ENCODE peak calls at places on chromosome X, in five cellular contexts. L is psoas muscle, N is PC-3, P is brain microvascular endothelial cell, H is cardiac fibroblast. S is an unnamed sample.

GRCh38 chrX:13201605-13202219 is 118.1 kb downstream of the ATXN3L start:
- DNase-seq in P (no peak), N (no peak), H (no peak), L (no peak), S (no peak)

GRCh38 chrX:118983513-118983912 is 9.1 kb downstream of the LONRF3 start:
- DNase-seq in H (no peak), L (no peak), P (no peak), N (no peak), S (no peak)

GRCh38 chrX:135707880-135708279 is 5.6 kb upstream of the CT45A1 start:
- DNase-seq in H (no peak), L (no peak), P (no peak), N (peak), S (no peak)

GRCh38 chrX:97529801-97530200 is 646.1 kb downstream of the RPA4 start:
- DNase-seq in P (peak), N (no peak), H (peak), L (no peak), S (peak)

GRCh38 chrX:2325076-2325784 is 175.5 kb downstream of the DHRSX start:
- DNase-seq in P (peak), L (peak), N (no peak), H (peak), S (peak)

GRCh38 chrX:5595570-5595969 is 633.1 kb downstream of the NLGN4X start:
- DNase-seq in P (no peak), L (no peak), N (no peak), H (no peak), S (no peak)

GRCh38 chrX:9919632-9920172 is 47.5 kb upstream of the CLDN34 start:
- DNase-seq in N (no peak), L (no peak), P (no peak), H (no peak), S (no peak)

GRCh38 chrX:56788229-56788628 is 59.2 kb downstream of the NBDY start:
- DNase-seq in L (peak), P (no peak), N (no peak), H (no peak), S (no peak)

GRCh38 chrX:107935664-107936433 is 46.3 kb downstream of the TEX13B start:
- DNase-seq in N (peak), H (peak), L (no peak), P (peak), S (no peak)

GRCh38 chrX:68650491-68650890 is 3.0 kb downstream of the STARD8 start:
- DNase-seq in H (peak), L (no peak), P (peak), N (peak), S (no peak)

GRCh38 chrX:119728487-119728886 is 29.9 kb upstream of the SOWAHD start:
- DNase-seq in L (no peak), H (no peak), P (no peak), N (peak), S (no peak)

GRCh38 chrX:10524578-10524977 is 95.8 kb downstream of the MID1 start:
- DNase-seq in P (no peak), H (peak), N (no peak), L (no peak), S (no peak)

GRCh38 chrX:66915893-66916292 is 277.0 kb upstream of the EDA2R start:
- DNase-seq in H (no peak), N (no peak), L (no peak), P (no peak), S (no peak)

GRCh38 chrX:129748265-129748664 is 9.5 kb downstream of the XPNPEP2 start:
- DNase-seq in H (peak), N (no peak), L (no peak), P (no peak), S (peak)

GRCh38 chrX:107629533-107629909 is 1.2 kb downstream of the PRPS1 start:
- DNase-seq in H (peak), L (no peak), P (peak), N (peak), S (no peak)

GRCh38 chrX:45240334-45240733 is 39.7 kb upstream of the DIPK2B start:
- DNase-seq in L (no peak), H (no peak), P (no peak), N (no peak), S (no peak)

GRCh38 chrX:74534569-74535038 is 79.8 kb downstream of the RLIM start:
- DNase-seq in H (peak), N (no peak), L (no peak), P (peak), S (no peak)

GRCh38 chrX:125005863-125006262 is 313.8 kb upstream of the TEX13C start:
- DNase-seq in P (no peak), L (no peak), N (no peak), H (no peak), S (no peak)

GRCh38 chrX:53321216-53321942 is 40.0 kb upstream of the IQSEC2 start:
- DNase-seq in H (no peak), L (peak), P (no peak), N (no peak), S (no peak)

GRCh38 chrX:41447897-41448296 is 754 bp downstream of the NYX start:
- DNase-seq in H (no peak), N (no peak), L (no peak), P (no peak), S (no peak)

GRCh38 chrX:41445171-41445570 is 2.0 kb upstream of the NYX start:
- DNase-seq in N (no peak), H (no peak), L (no peak), P (no peak), S (no peak)

GRCh38 chrX:41441934-41442823 is 5.0 kb upstream of the NYX start:
- DNase-seq in L (peak), P (peak), N (peak), H (peak), S (no peak)

GRCh38 chrX:41445781-41446358 is 1.3 kb upstream of the NYX start:
- DNase-seq in P (no peak), H (no peak), L (peak), N (peak), S (no peak)

GRCh38 chrX:41442824-41443560 is 4.2 kb upstream of the NYX start:
- DNase-seq in N (no peak), P (no peak), H (no peak), L (no peak), S (no peak)
- H3K4me3 ChIP-seq in N (peak), P (peak), H (no peak), L (peak), S (peak)

DNA sequence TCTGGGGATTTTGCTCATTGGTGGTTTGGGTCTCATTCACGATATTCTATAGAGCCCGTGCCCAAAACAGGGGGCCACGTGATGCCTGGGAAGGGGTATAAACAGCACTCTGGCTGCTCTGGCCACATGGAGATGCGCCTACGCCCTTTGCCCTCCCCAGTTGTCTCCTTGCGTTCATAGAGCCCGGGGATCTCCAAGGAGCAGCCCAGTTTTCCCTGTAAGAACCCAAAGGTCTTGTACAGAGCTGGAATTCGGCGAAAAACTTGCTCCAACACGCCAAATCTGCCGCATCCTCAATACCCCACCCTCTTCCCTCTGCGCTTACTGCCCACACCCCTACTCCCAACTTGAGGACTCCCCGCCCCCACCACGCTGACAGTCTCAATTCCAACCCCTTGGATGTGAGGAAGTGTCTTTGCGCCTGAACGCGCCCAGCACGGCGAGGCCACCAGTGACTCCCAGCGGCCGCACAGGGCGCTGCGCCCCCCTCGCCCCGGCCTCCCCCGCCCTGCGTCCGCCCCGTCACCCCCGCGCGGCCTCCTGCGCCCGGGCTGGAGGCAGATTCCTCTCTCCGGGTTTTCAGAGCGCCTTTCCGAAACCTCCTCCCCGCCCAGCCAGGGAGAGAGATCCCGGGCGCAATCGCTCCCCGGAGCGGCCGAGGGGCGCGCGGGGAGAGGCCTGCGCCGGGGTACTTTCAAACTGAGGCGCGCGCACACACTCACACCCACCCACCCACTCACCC is at the start of gene NHS:
- DNase-seq in H (peak), L (peak), N (peak), P (peak), S (peak)
- TF ChIP-seq CTCF in H (peak), L (peak), N (peak), P (peak), S (peak)

DNA sequence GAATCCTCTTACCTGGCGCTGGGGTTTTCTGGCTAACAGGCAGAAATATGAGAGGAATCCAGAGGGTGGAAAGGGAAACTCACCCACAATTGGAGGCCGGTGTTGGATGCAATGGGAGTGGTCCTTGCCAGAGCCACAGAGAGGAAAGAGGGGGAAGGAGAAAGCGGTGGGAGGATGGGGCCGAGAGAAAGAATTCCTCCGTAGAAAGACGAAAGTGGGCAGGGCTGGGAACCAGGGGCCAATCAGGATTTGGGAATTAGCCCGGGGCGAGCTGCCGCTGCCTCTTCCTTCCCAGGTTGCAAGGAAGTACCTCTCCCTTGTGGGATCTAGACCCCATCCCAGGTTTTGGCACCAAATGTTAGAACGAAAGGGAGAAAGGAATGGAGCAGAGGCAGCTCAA is 83.1 kb upstream of the SPIN4 start:
- DNase-seq in H (no peak), P (no peak), L (no peak), N (peak), S (no peak)
- H3K4me3 ChIP-seq in H (no peak), P (no peak), L (no peak), N (no peak), S (no peak)

DNA sequence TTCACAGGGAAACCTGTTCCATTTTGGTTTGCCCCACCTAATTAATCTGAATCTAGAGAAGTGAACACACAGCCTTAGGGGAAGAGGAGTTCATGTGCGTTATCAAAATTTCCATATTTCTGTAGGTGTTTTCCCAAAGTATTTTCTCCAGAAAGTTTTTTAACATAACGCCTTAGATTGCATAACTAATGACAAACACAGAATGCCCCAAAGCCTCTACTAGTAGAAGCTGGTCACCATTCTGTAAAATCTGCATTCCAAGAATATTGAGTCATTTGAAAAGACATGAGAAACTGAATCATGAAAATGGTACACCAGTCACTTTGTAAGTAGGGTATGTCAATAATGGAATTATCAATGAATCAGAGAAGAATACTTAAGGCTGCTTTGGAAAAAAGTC is 41.1 kb downstream of the IL13RA2 start:
- DNase-seq in H (peak), P (no peak), L (no peak), N (peak), S (no peak)
- TF ChIP-seq CTCF in H (no peak), P (no peak), L (no peak), N (no peak), S (no peak)

DNA sequence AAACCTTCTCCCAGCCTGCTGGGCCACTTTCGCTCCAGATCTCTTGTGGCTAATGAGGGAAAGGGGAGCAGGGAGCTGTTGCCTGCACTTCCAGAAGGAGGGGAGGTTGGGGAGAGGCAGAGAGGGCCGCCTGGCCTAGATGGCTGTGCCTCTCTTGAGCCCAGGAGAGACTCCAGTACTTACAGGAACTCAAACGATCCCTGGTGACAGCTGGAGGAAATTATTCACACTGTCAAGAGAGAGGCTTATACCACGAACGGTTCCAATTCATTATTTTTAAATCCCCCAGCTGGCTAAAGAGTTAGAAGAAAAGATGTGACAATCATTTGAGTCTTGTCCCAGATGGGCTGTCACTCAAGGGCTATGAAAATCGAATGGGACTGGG is 96.1 kb downstream of the PHKA2 start:
- DNase-seq in L (no peak), P (no peak), N (no peak), H (no peak), S (no peak)
- H3K4me3 ChIP-seq in L (no peak), P (no peak), N (no peak), H (no peak), S (no peak)

GRCh38 chrX:71809886-71810285 is 46.7 kb downstream of the CXorf49B start:
- DNase-seq in L (no peak), H (peak), P (no peak), N (peak), S (no peak)
- TF ChIP-seq CTCF in L (no peak), H (no peak), P (no peak), N (no peak), S (no peak)

GRCh38 chrX:39689374-39690104 is 408.2 kb downstream of the BCOR start:
- DNase-seq in H (no peak), L (no peak), N (no peak), P (no peak), S (no peak)
- H3K4me3 ChIP-seq in H (peak), L (peak), N (peak), P (peak), S (peak)